ENCODE peak calls at places on chromosomes 1 and 21, in eight cellular contexts. One of them, this sample, is unnamed.

GRCh38 chr1:20486457-20487235 is 636 bp upstream of the CAMK2N1 start:
- DNase-seq in transverse colon: peak
- DNase-seq in A549: peak
- DNase-seq in tibial nerve: no peak
- DNase-seq in uterus: peak
- DNase-seq in HCT116: no peak
- DNase-seq in esophagus muscularis mucosa: no peak
- DNase-seq in IMR-90: peak
- DNase-seq in this sample: peak

GRCh38 chr1:99963041-99963795 is 6.6 kb upstream of the SLC35A3 start:
- DNase-seq in transverse colon: no peak
- DNase-seq in A549: no peak
- DNase-seq in tibial nerve: no peak
- DNase-seq in uterus: no peak
- DNase-seq in HCT116: no peak
- DNase-seq in esophagus muscularis mucosa: no peak
- DNase-seq in IMR-90: peak
- DNase-seq in this sample: no peak

GRCh38 chr1:243748706-243749283 is 101.2 kb downstream of the AKT3 start:
- DNase-seq in transverse colon: no peak
- DNase-seq in A549: peak
- DNase-seq in tibial nerve: peak
- DNase-seq in uterus: peak
- DNase-seq in HCT116: peak
- DNase-seq in esophagus muscularis mucosa: no peak
- DNase-seq in IMR-90: peak
- DNase-seq in this sample: peak

GRCh38 chr1:215226755-215227154 is 144.2 kb downstream of the KCNK2 start:
- DNase-seq in transverse colon: no peak
- DNase-seq in A549: no peak
- DNase-seq in tibial nerve: no peak
- DNase-seq in uterus: no peak
- DNase-seq in HCT116: no peak
- DNase-seq in esophagus muscularis mucosa: no peak
- DNase-seq in IMR-90: peak
- DNase-seq in this sample: no peak

GRCh38 chr1:180909462-180909976 is 3.2 kb upstream of the KIAA1614 start:
- DNase-seq in transverse colon: no peak
- DNase-seq in A549: no peak
- DNase-seq in tibial nerve: no peak
- DNase-seq in uterus: no peak
- DNase-seq in HCT116: no peak
- DNase-seq in esophagus muscularis mucosa: no peak
- DNase-seq in IMR-90: no peak
- DNase-seq in this sample: no peak

GRCh38 chr1:6899141-6899540 is 113.9 kb downstream of the CAMTA1 start:
- DNase-seq in transverse colon: no peak
- DNase-seq in A549: no peak
- DNase-seq in tibial nerve: no peak
- DNase-seq in uterus: no peak
- DNase-seq in HCT116: no peak
- DNase-seq in esophagus muscularis mucosa: no peak
- DNase-seq in IMR-90: peak
- DNase-seq in this sample: no peak

GRCh38 chr1:173095632-173096031 is 44.9 kb upstream of the TNFSF18 start:
- DNase-seq in transverse colon: no peak
- DNase-seq in A549: no peak
- DNase-seq in tibial nerve: no peak
- DNase-seq in uterus: no peak
- DNase-seq in HCT116: no peak
- DNase-seq in esophagus muscularis mucosa: no peak
- DNase-seq in IMR-90: peak
- DNase-seq in this sample: no peak

GRCh38 chr21:40143822-40144525 is 276.7 kb downstream of the PCP4 start:
- DNase-seq in transverse colon: peak
- DNase-seq in A549: peak
- DNase-seq in tibial nerve: peak
- DNase-seq in uterus: peak
- DNase-seq in HCT116: peak
- DNase-seq in esophagus muscularis mucosa: no peak
- DNase-seq in IMR-90: peak
- DNase-seq in this sample: peak

GRCh38 chr1:244757091-244757939 is 78.1 kb upstream of the COX20 start:
- DNase-seq in transverse colon: no peak
- DNase-seq in A549: no peak
- DNase-seq in tibial nerve: no peak
- DNase-seq in uterus: no peak
- DNase-seq in HCT116: no peak
- DNase-seq in esophagus muscularis mucosa: no peak
- DNase-seq in IMR-90: peak
- DNase-seq in this sample: no peak

GRCh38 chr1:221816899-221817298 is 75.0 kb upstream of the DUSP10 start:
- DNase-seq in transverse colon: no peak
- DNase-seq in A549: peak
- DNase-seq in tibial nerve: no peak
- DNase-seq in uterus: no peak
- DNase-seq in HCT116: no peak
- DNase-seq in esophagus muscularis mucosa: no peak
- DNase-seq in IMR-90: peak
- DNase-seq in this sample: no peak

GRCh38 chr1:48878191-48878940 is 101.7 kb upstream of the BEND5 start:
- DNase-seq in transverse colon: no peak
- DNase-seq in A549: peak
- DNase-seq in tibial nerve: no peak
- DNase-seq in uterus: no peak
- DNase-seq in HCT116: no peak
- DNase-seq in esophagus muscularis mucosa: no peak
- DNase-seq in IMR-90: peak
- DNase-seq in this sample: no peak

GRCh38 chr1:151718011-151718431 is 1.4 kb upstream of the CELF3 start:
- DNase-seq in transverse colon: no peak
- DNase-seq in A549: no peak
- DNase-seq in tibial nerve: no peak
- DNase-seq in uterus: no peak
- DNase-seq in HCT116: no peak
- DNase-seq in esophagus muscularis mucosa: no peak
- DNase-seq in IMR-90: no peak
- DNase-seq in this sample: no peak

GRCh38 chr1:116176306-116176789 is 65.1 kb downstream of the MAB21L3 start:
- DNase-seq in transverse colon: no peak
- DNase-seq in A549: no peak
- DNase-seq in tibial nerve: no peak
- DNase-seq in uterus: no peak
- DNase-seq in HCT116: no peak
- DNase-seq in esophagus muscularis mucosa: peak
- DNase-seq in IMR-90: no peak
- DNase-seq in this sample: no peak

GRCh38 chr1:100362821-100363466 is 10.6 kb downstream of the CDC14A start:
- DNase-seq in transverse colon: no peak
- DNase-seq in A549: no peak
- DNase-seq in tibial nerve: no peak
- DNase-seq in uterus: no peak
- DNase-seq in HCT116: no peak
- DNase-seq in esophagus muscularis mucosa: no peak
- DNase-seq in IMR-90: no peak
- DNase-seq in this sample: peak

GRCh38 chr1:75412616-75413015 is 198.3 kb downstream of the SLC44A5 start:
- DNase-seq in transverse colon: no peak
- DNase-seq in A549: no peak
- DNase-seq in tibial nerve: no peak
- DNase-seq in uterus: no peak
- DNase-seq in HCT116: no peak
- DNase-seq in esophagus muscularis mucosa: no peak
- DNase-seq in IMR-90: no peak
- DNase-seq in this sample: no peak

GRCh38 chr21:44918581-44919033 is 2.1 kb downstream of the ITGB2 start:
- DNase-seq in transverse colon: no peak
- DNase-seq in A549: no peak
- DNase-seq in tibial nerve: no peak
- DNase-seq in uterus: no peak
- DNase-seq in HCT116: no peak
- DNase-seq in esophagus muscularis mucosa: no peak
- DNase-seq in IMR-90: no peak
- DNase-seq in this sample: no peak

GRCh38 chr1:77271851-77272250 is 10.0 kb upstream of the AK5 start:
- DNase-seq in transverse colon: no peak
- DNase-seq in A549: no peak
- DNase-seq in tibial nerve: no peak
- DNase-seq in uterus: no peak
- DNase-seq in HCT116: no peak
- DNase-seq in esophagus muscularis mucosa: no peak
- DNase-seq in IMR-90: peak
- DNase-seq in this sample: no peak

GRCh38 chr1:91725961-91726704 is 159.8 kb downstream of the TGFBR3 start:
- DNase-seq in transverse colon: peak
- DNase-seq in A549: no peak
- DNase-seq in tibial nerve: peak
- DNase-seq in uterus: peak
- DNase-seq in HCT116: no peak
- DNase-seq in esophagus muscularis mucosa: no peak
- DNase-seq in IMR-90: peak
- DNase-seq in this sample: peak

GRCh38 chr1:205298191-205298994 is 23.2 kb downstream of the NUAK2 start:
- DNase-seq in transverse colon: no peak
- DNase-seq in A549: peak
- DNase-seq in tibial nerve: no peak
- DNase-seq in uterus: no peak
- DNase-seq in HCT116: peak
- DNase-seq in esophagus muscularis mucosa: no peak
- DNase-seq in IMR-90: peak
- DNase-seq in this sample: no peak

GRCh38 chr21:43806017-43806710 is 16.8 kb downstream of the RRP1 start:
- DNase-seq in transverse colon: no peak
- DNase-seq in A549: no peak
- DNase-seq in tibial nerve: no peak
- DNase-seq in uterus: no peak
- DNase-seq in HCT116: no peak
- DNase-seq in esophagus muscularis mucosa: no peak
- DNase-seq in IMR-90: no peak
- DNase-seq in this sample: no peak
- TF ChIP-seq POLR2A in transverse colon: no peak
- TF ChIP-seq POLR2A in A549: no peak
- TF ChIP-seq POLR2A in tibial nerve: no peak
- TF ChIP-seq POLR2A in uterus: no peak
- TF ChIP-seq POLR2A in HCT116: no peak
- TF ChIP-seq POLR2A in esophagus muscularis mucosa: no peak
- TF ChIP-seq POLR2A in IMR-90: no peak
- TF ChIP-seq POLR2A in this sample: no peak

DNA sequence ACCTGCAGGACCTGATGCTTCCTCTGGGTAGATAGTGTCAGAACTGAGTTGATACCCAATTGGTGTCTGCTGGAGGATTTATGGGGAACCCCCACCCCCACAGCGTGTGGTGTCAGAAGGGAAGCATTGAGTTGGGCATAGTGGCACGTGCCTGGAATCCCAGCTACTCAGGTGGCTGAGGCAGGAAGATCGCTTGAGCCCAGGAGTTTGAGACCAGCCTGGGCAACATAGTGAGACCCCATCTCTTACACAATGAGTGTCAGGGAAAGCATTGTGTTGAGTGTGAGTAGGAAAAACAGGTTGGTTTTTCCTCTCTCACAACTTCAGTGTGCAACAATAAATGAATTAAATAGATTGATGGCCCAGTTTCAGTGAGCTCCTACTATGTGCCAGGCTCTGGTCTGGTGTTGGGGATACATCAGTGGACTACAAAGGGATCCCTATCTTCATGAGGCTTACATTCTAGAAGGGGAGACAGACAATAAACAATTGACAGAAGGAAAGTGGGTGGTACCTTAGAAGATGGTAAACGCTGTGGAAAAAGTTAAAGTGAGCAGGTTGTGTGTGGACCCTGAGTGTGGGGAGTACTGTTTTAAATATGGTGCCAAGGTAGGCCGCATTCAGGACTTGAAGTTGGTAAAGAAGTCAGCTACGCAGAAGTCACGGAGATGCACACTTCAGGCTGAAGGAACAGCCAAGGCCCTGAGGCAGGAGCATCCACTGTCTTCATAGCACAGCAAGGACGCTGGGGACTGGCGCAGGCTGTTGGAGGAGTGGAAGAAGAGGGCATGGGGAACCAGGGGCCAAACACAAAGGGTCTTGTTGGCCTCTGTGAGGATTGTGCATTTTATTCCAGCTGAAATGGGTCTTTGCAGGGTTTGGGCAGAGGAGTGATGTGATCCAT is 16.3 kb downstream of the DNAJC16 start:
- DNase-seq in transverse colon: no peak
- DNase-seq in A549: no peak
- DNase-seq in tibial nerve: no peak
- DNase-seq in uterus: no peak
- DNase-seq in HCT116: no peak
- DNase-seq in esophagus muscularis mucosa: no peak
- DNase-seq in IMR-90: no peak
- DNase-seq in this sample: no peak
- TF ChIP-seq POLR2A in transverse colon: no peak
- TF ChIP-seq POLR2A in A549: no peak
- TF ChIP-seq POLR2A in tibial nerve: no peak
- TF ChIP-seq POLR2A in uterus: no peak
- TF ChIP-seq POLR2A in HCT116: no peak
- TF ChIP-seq POLR2A in esophagus muscularis mucosa: no peak
- TF ChIP-seq POLR2A in IMR-90: no peak
- TF ChIP-seq POLR2A in this sample: no peak

GRCh38 chr1:155910621-155911121 is 478 bp downstream of the RIT1 start:
- DNase-seq in transverse colon: no peak
- DNase-seq in A549: peak
- DNase-seq in tibial nerve: no peak
- DNase-seq in uterus: peak
- DNase-seq in HCT116: no peak
- DNase-seq in esophagus muscularis mucosa: no peak
- DNase-seq in IMR-90: peak
- DNase-seq in this sample: peak

GRCh38 chr1:155911156-155912055 is at the start of gene RIT1:
- DNase-seq in transverse colon: peak
- DNase-seq in A549: peak
- DNase-seq in tibial nerve: peak
- DNase-seq in uterus: peak
- DNase-seq in HCT116: no peak
- DNase-seq in esophagus muscularis mucosa: peak
- DNase-seq in IMR-90: peak
- DNase-seq in this sample: peak

GRCh38 chr1:155909894-155910293 is 1.3 kb downstream of the RIT1 start:
- DNase-seq in transverse colon: no peak
- DNase-seq in A549: peak
- DNase-seq in tibial nerve: no peak
- DNase-seq in uterus: no peak
- DNase-seq in HCT116: no peak
- DNase-seq in esophagus muscularis mucosa: no peak
- DNase-seq in IMR-90: peak
- DNase-seq in this sample: no peak

GRCh38 chr1:155913969-155914757 is 3.0 kb upstream of the RIT1 start:
- DNase-seq in transverse colon: no peak
- DNase-seq in A549: no peak
- DNase-seq in tibial nerve: no peak
- DNase-seq in uterus: no peak
- DNase-seq in HCT116: no peak
- DNase-seq in esophagus muscularis mucosa: no peak
- DNase-seq in IMR-90: peak
- DNase-seq in this sample: no peak

GRCh38 chr1:155912056-155912536 is 947 bp upstream of the RIT1 start:
- DNase-seq in transverse colon: no peak
- DNase-seq in A549: no peak
- DNase-seq in tibial nerve: no peak
- DNase-seq in uterus: no peak
- DNase-seq in HCT116: no peak
- DNase-seq in esophagus muscularis mucosa: no peak
- DNase-seq in IMR-90: no peak
- DNase-seq in this sample: no peak
- TF ChIP-seq POLR2A in transverse colon: no peak
- TF ChIP-seq POLR2A in A549: no peak
- TF ChIP-seq POLR2A in tibial nerve: no peak
- TF ChIP-seq POLR2A in uterus: no peak
- TF ChIP-seq POLR2A in HCT116: no peak
- TF ChIP-seq POLR2A in esophagus muscularis mucosa: no peak
- TF ChIP-seq POLR2A in IMR-90: no peak
- TF ChIP-seq POLR2A in this sample: no peak

GRCh38 chr1:28775121-28775942 is 36.6 kb upstream of the OPRD1 start:
- DNase-seq in transverse colon: peak
- DNase-seq in A549: no peak
- DNase-seq in tibial nerve: peak
- DNase-seq in uterus: peak
- DNase-seq in HCT116: no peak
- DNase-seq in esophagus muscularis mucosa: no peak
- DNase-seq in IMR-90: peak
- DNase-seq in this sample: peak
- TF ChIP-seq POLR2A in transverse colon: peak
- TF ChIP-seq POLR2A in A549: no peak
- TF ChIP-seq POLR2A in tibial nerve: no peak
- TF ChIP-seq POLR2A in uterus: peak
- TF ChIP-seq POLR2A in HCT116: no peak
- TF ChIP-seq POLR2A in esophagus muscularis mucosa: no peak
- TF ChIP-seq POLR2A in IMR-90: no peak
- TF ChIP-seq POLR2A in this sample: no peak